ENCODE peak calls at places on chromosomes 6 and 20, in six cellular contexts. K is endothelial cell of umbilical vein, L is stomach, Y is esophagus squamous epithelium, Z is spleen, F is Peyer's patch. S is an unnamed sample.

GRCh38 chr20:51385941-51386530 is 156.5 kb downstream of the NFATC2 start:
- DNase-seq in K (peak), L (no peak), Y (no peak), Z (peak), F (peak), S (no peak)

GRCh38 chr20:46004813-46005505 is 3.7 kb upstream of the MMP9 start:
- DNase-seq in K (no peak), L (peak), Y (no peak), Z (peak), F (peak), S (no peak)

GRCh38 chr20:32969356-32970114 is 34.7 kb downstream of the SUN5 start:
- DNase-seq in K (no peak), L (no peak), Y (no peak), Z (peak), F (no peak), S (no peak)

GRCh38 chr6:158660331-158660730 is 10.5 kb downstream of the SYTL3 start:
- DNase-seq in K (no peak), L (peak), Y (no peak), Z (peak), F (peak), S (no peak)

GRCh38 chr6:107489636-107490567 is at the start of gene SOBP:
- DNase-seq in K (peak), L (peak), Y (no peak), Z (peak), F (peak), S (peak)

GRCh38 chr6:14917101-14917500 is 328.8 kb upstream of the JARID2 start:
- DNase-seq in K (no peak), L (no peak), Y (no peak), Z (no peak), F (no peak), S (no peak)

GRCh38 chr6:27772261-27773001 is 139.8 kb downstream of the OR2B2 start:
- DNase-seq in K (peak), L (peak), Y (peak), Z (peak), F (peak), S (peak)

GRCh38 chr6:106927531-106928398 is 46.8 kb downstream of the CD24 start:
- DNase-seq in K (peak), L (peak), Y (no peak), Z (no peak), F (no peak), S (no peak)

GRCh38 chr6:35492664-35493284 is 4.1 kb downstream of the TEAD3 start:
- DNase-seq in K (no peak), L (no peak), Y (no peak), Z (no peak), F (no peak), S (no peak)

GRCh38 chr6:113461153-113461897 is 395.8 kb upstream of the MARCKS start:
- DNase-seq in K (peak), L (no peak), Y (no peak), Z (no peak), F (no peak), S (no peak)

GRCh38 chr6:75930954-75931689 is 141.3 kb downstream of the IMPG1 start:
- DNase-seq in K (no peak), L (no peak), Y (no peak), Z (no peak), F (no peak), S (no peak)

GRCh38 chr20:19003759-19004336 is 190.3 kb downstream of the SCP2D1 start:
- DNase-seq in K (no peak), L (no peak), Y (no peak), Z (no peak), F (no peak), S (no peak)

GRCh38 chr6:5107332-5107731 is 22.2 kb downstream of the PPP1R3G start:
- DNase-seq in K (no peak), L (no peak), Y (no peak), Z (no peak), F (no peak), S (no peak)

GRCh38 chr6:5109436-5109835 is 24.3 kb downstream of the PPP1R3G start:
- DNase-seq in K (no peak), L (no peak), Y (no peak), Z (no peak), F (no peak), S (no peak)

GRCh38 chr6:5110246-5110645 is 25.1 kb downstream of the PPP1R3G start:
- DNase-seq in K (no peak), L (no peak), Y (no peak), Z (no peak), F (no peak), S (no peak)

GRCh38 chr6:5108536-5108935 is 23.4 kb downstream of the PPP1R3G start:
- DNase-seq in K (no peak), L (no peak), Y (no peak), Z (no peak), F (no peak), S (no peak)

DNA sequence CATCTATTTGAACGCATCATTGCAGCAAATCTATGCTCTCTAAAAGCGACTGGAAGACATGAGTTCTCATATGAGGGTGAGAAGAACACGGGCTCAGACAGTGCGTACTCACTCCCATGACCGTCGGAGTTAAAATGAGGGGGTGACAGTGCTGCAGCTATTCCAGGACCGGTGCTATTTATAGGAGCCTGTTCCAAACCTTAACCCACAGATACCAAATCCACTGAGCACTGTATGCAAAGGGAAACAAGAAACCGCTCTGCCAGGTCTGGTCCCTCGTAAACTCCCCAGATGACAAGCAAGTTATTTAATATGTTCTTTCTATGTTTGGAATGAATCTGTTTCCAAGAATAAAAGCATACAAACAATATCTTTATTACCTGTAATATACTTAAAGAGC is 22.9 kb downstream of the PPP1R3G start:
- DNase-seq in K (no peak), L (no peak), Y (no peak), Z (no peak), F (no peak), S (no peak)
- TF ChIP-seq POLR2A in K (no peak), L (no peak), Y (no peak), Z (no peak), F (no peak), S (no peak)

DNA sequence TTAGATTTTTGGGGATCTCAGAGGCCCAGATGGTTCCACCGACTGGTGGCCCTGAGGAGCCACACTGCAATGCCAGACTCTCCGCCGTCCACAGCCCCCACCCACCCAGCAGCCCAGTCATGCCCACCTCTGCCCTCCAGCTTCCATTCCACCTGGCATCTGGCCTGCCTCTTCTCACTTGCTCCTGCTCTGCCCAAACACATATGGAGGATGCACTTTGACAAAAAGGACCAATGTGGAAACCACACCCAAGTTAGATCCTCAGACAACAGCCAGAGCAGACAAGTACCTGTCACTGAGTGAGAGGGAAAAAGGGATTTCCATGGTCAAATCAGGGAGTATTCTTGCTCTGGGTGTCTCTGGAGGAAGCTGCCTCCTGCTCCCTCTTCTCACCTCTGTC is 120.6 kb upstream of the NXT1 start:
- DNase-seq in K (no peak), L (no peak), Y (no peak), Z (no peak), F (no peak), S (no peak)
- H3K27ac ChIP-seq in K (no peak), L (no peak), Y (no peak), Z (no peak), F (no peak), S (no peak)

GRCh38 chr20:31813611-31814010 is 5.5 kb upstream of the MYLK2 start:
- DNase-seq in K (no peak), L (no peak), Y (no peak), Z (no peak), F (no peak), S (no peak)

GRCh38 chr20:31809656-31810055 is 9.5 kb upstream of the MYLK2 start:
- DNase-seq in K (no peak), L (no peak), Y (no peak), Z (no peak), F (no peak), S (no peak)

GRCh38 chr20:31815408-31816188 is 3.6 kb upstream of the MYLK2 start:
- DNase-seq in K (no peak), L (no peak), Y (no peak), Z (no peak), F (no peak), S (no peak)

GRCh38 chr20:31811198-31811597 is 8.0 kb upstream of the MYLK2 start:
- DNase-seq in K (no peak), L (no peak), Y (no peak), Z (no peak), F (no peak), S (no peak)

DNA sequence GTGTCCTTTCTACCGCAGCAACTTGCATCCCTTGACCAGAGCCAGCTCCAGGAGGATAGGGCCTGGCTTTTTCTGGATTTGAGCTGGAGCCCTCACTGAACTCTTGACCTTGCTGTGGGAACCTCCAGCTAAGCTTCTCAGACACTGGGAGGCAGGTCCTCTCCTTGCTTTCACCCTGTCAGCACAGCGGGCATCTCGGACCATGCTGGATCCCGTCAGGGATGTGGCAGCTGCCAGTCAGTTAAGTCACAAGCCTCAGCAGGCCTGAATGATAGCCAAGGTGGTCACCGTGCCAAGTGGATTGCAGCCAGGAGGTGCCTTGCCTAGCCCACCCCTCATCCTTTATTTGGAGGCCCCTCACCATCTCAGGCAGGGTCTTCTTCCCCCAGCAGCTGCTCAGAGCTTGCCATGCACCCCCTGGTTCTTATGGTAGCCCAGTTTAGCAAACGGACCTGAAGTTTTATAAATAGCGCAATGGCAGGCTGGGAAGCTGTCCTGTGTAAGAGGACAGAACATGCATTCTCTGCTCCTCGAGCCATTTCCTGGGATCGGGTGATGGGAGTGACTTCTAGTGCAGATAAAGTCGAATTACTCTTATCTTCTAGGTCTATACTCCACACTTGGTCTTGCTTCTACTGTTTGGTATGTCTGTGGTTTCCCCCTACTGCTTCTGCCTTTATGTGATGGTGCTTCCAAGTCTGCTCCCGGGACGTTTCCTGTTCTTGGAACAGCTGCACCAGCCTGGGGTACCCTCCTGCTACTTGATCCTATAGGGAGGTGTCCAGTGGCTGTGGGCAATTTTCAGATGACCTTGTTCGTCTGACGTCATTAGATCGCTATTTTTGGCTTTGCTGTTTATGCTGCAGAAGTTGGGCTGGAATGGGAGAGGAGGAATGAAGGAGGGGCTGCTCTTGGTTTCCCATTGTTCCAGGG is 7.1 kb upstream of the MYLK2 start:
- DNase-seq in K (peak), L (no peak), Y (no peak), Z (no peak), F (no peak), S (no peak)
- TF ChIP-seq POLR2A in K (no peak), L (no peak), Y (no peak), Z (no peak), F (no peak), S (no peak)

GRCh38 chr6:155024628-155025027 is 29.5 kb downstream of the TIAM2 start:
- DNase-seq in K (no peak), L (no peak), Y (no peak), Z (no peak), F (no peak), S (no peak)
- H3K27ac ChIP-seq in K (no peak), L (no peak), Y (no peak), Z (no peak), F (no peak), S (no peak)

GRCh38 chr6:128882560-128882959 is 378 bp upstream of the LAMA2 start:
- DNase-seq in K (peak), L (no peak), Y (no peak), Z (no peak), F (no peak), S (no peak)

GRCh38 chr6:128885381-128885780 is 2.4 kb downstream of the LAMA2 start:
- DNase-seq in K (no peak), L (no peak), Y (no peak), Z (no peak), F (no peak), S (no peak)

GRCh38 chr6:128888444-128889175 is 5.7 kb downstream of the LAMA2 start:
- DNase-seq in K (no peak), L (no peak), Y (no peak), Z (no peak), F (no peak), S (no peak)

GRCh38 chr6:128882991-128883571 is at the start of gene LAMA2:
- DNase-seq in K (peak), L (peak), Y (no peak), Z (peak), F (no peak), S (peak)
- TF ChIP-seq POLR2A in K (no peak), L (no peak), Y (no peak), Z (no peak), F (no peak), S (peak)

GRCh38 chr6:33481192-33481591 is 26.8 kb downstream of the ZBTB9 start:
- DNase-seq in K (no peak), L (no peak), Y (no peak), Z (no peak), F (no peak), S (no peak)
- H3K27ac ChIP-seq in K (no peak), L (no peak), Y (no peak), Z (no peak), F (no peak), S (no peak)

DNA sequence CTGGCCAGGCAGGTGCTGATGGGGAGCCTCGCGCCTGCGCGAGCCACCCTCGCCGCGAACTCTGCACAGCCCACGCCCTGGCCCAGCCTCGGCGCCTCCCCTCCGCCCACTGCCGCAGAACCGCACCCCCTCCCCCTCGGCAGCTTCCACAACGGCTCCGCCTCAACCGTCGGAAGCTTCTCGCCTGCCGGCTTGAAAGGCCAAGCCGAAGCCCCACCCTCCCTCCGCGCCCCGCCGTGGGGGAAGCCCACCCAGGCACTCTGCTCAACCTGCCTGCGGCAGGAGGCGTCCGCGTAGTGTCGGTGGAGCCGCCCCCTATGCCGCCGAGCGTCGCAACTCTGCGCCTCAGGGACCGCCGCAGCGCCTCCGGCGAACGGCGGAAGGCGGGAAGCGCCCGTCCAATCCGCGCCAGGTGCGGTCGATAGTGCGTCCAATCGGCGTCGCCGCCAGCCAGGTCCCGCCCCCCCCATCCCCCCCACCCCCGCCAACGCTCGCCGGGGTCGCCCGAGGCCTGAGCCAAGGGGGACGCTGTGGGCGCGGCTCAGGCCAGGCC is at the start of gene SYCP2:
- DNase-seq in K (no peak), L (peak), Y (no peak), Z (peak), F (peak), S (peak)
- TF ChIP-seq POLR2A in K (no peak), L (no peak), Y (no peak), Z (no peak), F (no peak), S (no peak)